ENCODE peak calls at places on chromosomes 16 and 17, in four cellular contexts. One of them, this sample, is unnamed.

GRCh38 chr16:69771651-69771967 is 9.5 kb downstream of the WWP2 start:
- DNase-seq in HCT116: no peak
- DNase-seq in fibroblast of lung: no peak
- DNase-seq in BE2C: no peak
- DNase-seq in this sample: no peak

GRCh38 chr16:88303890-88304819 is 78.6 kb upstream of the ZNF469 start:
- DNase-seq in BE2C: no peak
- DNase-seq in fibroblast of lung: peak; percentile 98
- DNase-seq in HCT116: no peak
- DNase-seq in this sample: peak; percentile 91

GRCh38 chr16:23269248-23270091 is 32.6 kb upstream of the SCNN1B start:
- DNase-seq in fibroblast of lung: no peak
- DNase-seq in HCT116: peak; percentile 28
- DNase-seq in BE2C: no peak
- DNase-seq in this sample: no peak

GRCh38 chr16:47884131-47884725 is 271.6 kb downstream of the ABCC12 start:
- DNase-seq in BE2C: no peak
- DNase-seq in HCT116: no peak
- DNase-seq in fibroblast of lung: no peak
- DNase-seq in this sample: no peak

GRCh38 chr17:77436481-77436880 is 295.7 kb downstream of the SEC14L1 start:
- DNase-seq in HCT116: no peak
- DNase-seq in fibroblast of lung: no peak
- DNase-seq in BE2C: no peak
- DNase-seq in this sample: no peak

GRCh38 chr16:74760007-74760767 is 14.4 kb downstream of the FA2H start:
- DNase-seq in BE2C: no peak
- DNase-seq in fibroblast of lung: peak; percentile 23
- DNase-seq in HCT116: no peak
- DNase-seq in this sample: no peak

GRCh38 chr17:69761011-69761410 is 314.0 kb upstream of the KCNJ16 start:
- DNase-seq in HCT116: no peak
- DNase-seq in BE2C: no peak
- DNase-seq in fibroblast of lung: peak; percentile 45
- DNase-seq in this sample: peak; percentile 32

GRCh38 chr17:2054262-2054739 is 602 bp upstream of the HIC1 start:
- DNase-seq in fibroblast of lung: peak; percentile 80
- DNase-seq in HCT116: no peak
- DNase-seq in BE2C: peak; percentile 39
- DNase-seq in this sample: no peak

GRCh38 chr17:21460358-21460757 is 84.2 kb downstream of the KCNJ12 start:
- DNase-seq in BE2C: no peak
- DNase-seq in HCT116: no peak
- DNase-seq in fibroblast of lung: peak; percentile 7
- DNase-seq in this sample: no peak

GRCh38 chr17:62656446-62656845 is 29.0 kb downstream of the MRC2 start:
- DNase-seq in BE2C: no peak
- DNase-seq in fibroblast of lung: no peak
- DNase-seq in HCT116: no peak
- DNase-seq in this sample: no peak

GRCh38 chr17:17750881-17751280 is 69.6 kb downstream of the RAI1 start:
- DNase-seq in BE2C: no peak
- DNase-seq in fibroblast of lung: no peak
- DNase-seq in HCT116: no peak
- DNase-seq in this sample: no peak

GRCh38 chr16:15435216-15435864 is 952 bp downstream of the BMERB1 start:
- DNase-seq in fibroblast of lung: no peak
- DNase-seq in HCT116: no peak
- DNase-seq in BE2C: no peak
- DNase-seq in this sample: no peak

GRCh38 chr17:17950347-17950746 is 21.9 kb downstream of the TOM1L2 start:
- DNase-seq in HCT116: no peak
- DNase-seq in BE2C: no peak
- DNase-seq in fibroblast of lung: no peak
- DNase-seq in this sample: no peak

GRCh38 chr17:72123496-72123963 is 2.7 kb downstream of the SOX9 start:
- DNase-seq in fibroblast of lung: peak; percentile 25
- DNase-seq in HCT116: no peak
- DNase-seq in BE2C: no peak
- DNase-seq in this sample: no peak

GRCh38 chr17:81397314-81398169 is 2.3 kb downstream of the BAHCC1 start:
- DNase-seq in fibroblast of lung: peak; percentile 67
- DNase-seq in HCT116: no peak
- DNase-seq in BE2C: peak; percentile 78
- DNase-seq in this sample: peak; percentile 90

GRCh38 chr17:82034371-82035011 is 3.0 kb downstream of the DCXR start:
- DNase-seq in HCT116: peak; percentile 55
- DNase-seq in BE2C: no peak
- DNase-seq in fibroblast of lung: no peak
- DNase-seq in this sample: no peak

GRCh38 chr17:1104222-1104621 is 75.6 kb downstream of the ABR start:
- DNase-seq in HCT116: no peak
- DNase-seq in fibroblast of lung: no peak
- DNase-seq in BE2C: no peak
- DNase-seq in this sample: no peak

GRCh38 chr17:13869301-13869700 is 200.0 kb upstream of the COX10 start:
- DNase-seq in BE2C: no peak
- DNase-seq in fibroblast of lung: peak; percentile 54
- DNase-seq in HCT116: no peak
- DNase-seq in this sample: no peak

GRCh38 chr17:40511136-40511535 is 9.7 kb upstream of the TNS4 start:
- DNase-seq in fibroblast of lung: no peak
- DNase-seq in BE2C: no peak
- DNase-seq in HCT116: no peak
- DNase-seq in this sample: no peak

GRCh38 chr17:82782657-82783207 is 30.9 kb downstream of the TBCD start:
- DNase-seq in fibroblast of lung: no peak
- DNase-seq in HCT116: no peak
- DNase-seq in BE2C: no peak
- DNase-seq in this sample: no peak

GRCh38 chr16:48918520-48919258 is 308.7 kb upstream of the N4BP1 start:
- DNase-seq in HCT116: peak; percentile 33
- DNase-seq in fibroblast of lung: no peak
- DNase-seq in BE2C: no peak
- DNase-seq in this sample: peak; percentile 54

GRCh38 chr16:6297666-6298435 is 1034.8 kb upstream of the RBFOX1 start:
- DNase-seq in BE2C: no peak
- DNase-seq in HCT116: no peak
- DNase-seq in fibroblast of lung: no peak
- DNase-seq in this sample: no peak

GRCh38 chr17:9003355-9004131 is 17.8 kb upstream of the NTN1 start:
- DNase-seq in fibroblast of lung: no peak
- DNase-seq in HCT116: no peak
- DNase-seq in BE2C: no peak
- DNase-seq in this sample: no peak

GRCh38 chr17:67229109-67229991 is 15.6 kb downstream of the HELZ start:
- DNase-seq in BE2C: no peak
- DNase-seq in HCT116: no peak
- DNase-seq in fibroblast of lung: no peak
- DNase-seq in this sample: no peak

GRCh38 chr17:80198144-80198661 is 21.9 kb downstream of the SGSH start:
- DNase-seq in HCT116: no peak
- DNase-seq in BE2C: no peak
- DNase-seq in fibroblast of lung: no peak
- DNase-seq in this sample: no peak

GRCh38 chr17:35245196-35245486 is 2.3 kb downstream of the SLFN5 start:
- DNase-seq in BE2C: no peak
- DNase-seq in HCT116: peak; percentile 68
- DNase-seq in fibroblast of lung: peak; percentile 91
- DNase-seq in this sample: peak; percentile 68

GRCh38 chr16:10988164-10988803 is 43.9 kb downstream of the CLEC16A start:
- DNase-seq in fibroblast of lung: no peak
- DNase-seq in HCT116: no peak
- DNase-seq in BE2C: peak; percentile 21
- DNase-seq in this sample: no peak

GRCh38 chr16:89408315-89408714 is 82.0 kb downstream of the ANKRD11 start:
- DNase-seq in HCT116: no peak
- DNase-seq in fibroblast of lung: no peak
- DNase-seq in BE2C: no peak
- DNase-seq in this sample: no peak

GRCh38 chr17:45311762-45312476 is 4.9 kb downstream of the MAP3K14 start:
- DNase-seq in HCT116: peak; percentile 82
- DNase-seq in BE2C: peak; percentile 33
- DNase-seq in fibroblast of lung: peak; percentile 77
- DNase-seq in this sample: no peak

GRCh38 chr17:66354981-66355380 is 52.6 kb downstream of the PRKCA start:
- DNase-seq in fibroblast of lung: peak; percentile 64
- DNase-seq in HCT116: no peak
- DNase-seq in BE2C: no peak
- DNase-seq in this sample: no peak

GRCh38 chr17:21452377-21453143 is 76.4 kb downstream of the KCNJ12 start:
- DNase-seq in HCT116: peak; percentile 33
- DNase-seq in fibroblast of lung: peak; percentile 68
- DNase-seq in BE2C: no peak
- DNase-seq in this sample: no peak

GRCh38 chr17:31566247-31566991 is 174.9 kb downstream of the RAB11FIP4 start:
- DNase-seq in BE2C: no peak
- DNase-seq in HCT116: no peak
- DNase-seq in fibroblast of lung: no peak
- DNase-seq in this sample: no peak

GRCh38 chr16:50974438-50975036 is 176.5 kb downstream of the SALL1 start:
- DNase-seq in HCT116: no peak
- DNase-seq in fibroblast of lung: no peak
- DNase-seq in BE2C: no peak
- DNase-seq in this sample: no peak

GRCh38 chr17:81160747-81161453 is 4.4 kb upstream of the PVALEF start:
- DNase-seq in fibroblast of lung: no peak
- DNase-seq in BE2C: peak; percentile 18
- DNase-seq in HCT116: no peak
- DNase-seq in this sample: no peak

GRCh38 chr16:29290631-29291247 is 115.8 kb downstream of the NPIPB11 start:
- DNase-seq in fibroblast of lung: peak; percentile 89
- DNase-seq in BE2C: peak; percentile 77
- DNase-seq in HCT116: peak; percentile 81
- DNase-seq in this sample: peak; percentile 97
- H3K4me1 ChIP-seq in fibroblast of lung: peaks cover 18% of the 10 kb centered on the region
- H3K4me1 ChIP-seq in BE2C: peaks cover 20% of the 10 kb centered on the region
- H3K4me1 ChIP-seq in HCT116: peaks cover 18% of the 10 kb centered on the region
- H3K4me1 ChIP-seq in this sample: peaks cover 25% of the 10 kb centered on the region

DNA sequence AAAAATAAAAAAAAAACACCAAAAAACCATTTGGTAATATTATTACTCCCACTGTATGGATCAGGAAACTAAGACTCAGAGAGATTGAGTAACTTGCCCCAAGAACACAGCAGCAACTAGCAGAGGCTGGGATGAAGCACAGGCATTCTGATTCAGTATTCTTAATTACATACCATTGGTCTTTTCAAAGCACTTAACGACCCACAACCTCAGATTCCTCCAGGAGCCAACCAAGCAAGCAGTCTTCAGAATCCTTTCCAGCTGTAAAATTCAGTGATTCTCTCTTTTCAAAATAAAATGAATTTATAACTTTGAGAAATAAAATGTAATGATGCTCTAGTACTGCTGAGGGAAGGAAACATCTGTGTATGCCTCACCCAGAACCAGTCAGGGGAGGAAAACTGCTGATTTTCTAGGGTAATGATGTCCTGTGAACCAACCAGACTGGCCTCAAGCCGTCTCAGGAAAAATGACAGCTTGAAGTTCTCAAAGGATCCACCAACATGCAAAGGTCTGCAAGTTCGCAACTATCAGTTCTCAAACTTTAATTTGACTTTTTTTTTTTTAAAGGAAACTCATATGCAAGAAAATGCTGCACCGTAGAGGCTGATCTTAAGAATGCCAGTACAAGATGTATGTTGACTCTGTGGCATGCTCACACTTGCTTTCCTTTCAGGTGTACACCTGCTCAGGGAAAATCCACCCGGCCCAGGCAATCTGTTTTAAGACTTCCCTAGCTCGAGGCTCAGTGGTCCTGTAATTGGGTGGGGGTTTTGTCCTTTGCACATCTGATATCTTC is 9.0 kb downstream of the CUEDC1 start:
- DNase-seq in HCT116: no peak
- DNase-seq in fibroblast of lung: peak; percentile 70
- DNase-seq in BE2C: no peak
- DNase-seq in this sample: peak; percentile 53
- H3K4me3 ChIP-seq in HCT116: peak overlapping the region; percentile 48
- H3K4me3 ChIP-seq in fibroblast of lung: peak overlapping the region; percentile 32
- H3K4me3 ChIP-seq in BE2C: no peak overlapping the region
- H3K4me3 ChIP-seq in this sample: peak overlapping the region; percentile 23

DNA sequence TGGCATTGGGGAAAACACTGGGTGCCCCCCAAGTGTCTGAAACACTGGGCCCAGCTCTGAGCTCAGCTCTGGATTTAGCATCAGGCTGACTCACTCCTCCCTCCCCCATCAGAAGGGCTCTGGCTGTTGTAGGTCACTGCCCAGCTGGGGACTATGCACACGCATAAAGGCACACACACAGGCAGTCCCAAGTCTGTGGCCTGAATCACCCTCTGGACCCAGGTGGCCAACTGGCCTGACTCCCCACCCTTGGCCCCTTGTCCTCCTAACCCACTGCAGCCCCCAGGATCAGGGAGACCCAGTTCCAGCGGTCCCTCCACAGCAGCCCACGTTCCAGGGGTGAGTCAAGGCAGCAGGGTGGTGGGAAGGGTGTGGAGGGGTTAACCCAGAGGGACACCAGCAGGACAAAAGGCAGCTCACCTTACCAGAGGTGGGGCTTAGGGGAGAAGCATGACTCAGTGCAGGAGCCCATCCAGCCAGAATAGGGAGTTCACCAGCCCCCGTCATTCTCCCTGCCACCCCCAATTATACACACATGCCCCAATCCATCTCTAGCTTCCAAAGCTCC is 47.0 kb downstream of the MYO18A start:
- DNase-seq in BE2C: no peak
- DNase-seq in fibroblast of lung: peak; percentile 85
- DNase-seq in HCT116: no peak
- DNase-seq in this sample: no peak
- H3K4me1 ChIP-seq in BE2C: no peaks in the 10 kb centered on the region
- H3K4me1 ChIP-seq in fibroblast of lung: peaks cover 35% of the 10 kb centered on the region
- H3K4me1 ChIP-seq in HCT116: peaks cover 62% of the 10 kb centered on the region
- H3K4me1 ChIP-seq in this sample: peaks cover 21% of the 10 kb centered on the region

DNA sequence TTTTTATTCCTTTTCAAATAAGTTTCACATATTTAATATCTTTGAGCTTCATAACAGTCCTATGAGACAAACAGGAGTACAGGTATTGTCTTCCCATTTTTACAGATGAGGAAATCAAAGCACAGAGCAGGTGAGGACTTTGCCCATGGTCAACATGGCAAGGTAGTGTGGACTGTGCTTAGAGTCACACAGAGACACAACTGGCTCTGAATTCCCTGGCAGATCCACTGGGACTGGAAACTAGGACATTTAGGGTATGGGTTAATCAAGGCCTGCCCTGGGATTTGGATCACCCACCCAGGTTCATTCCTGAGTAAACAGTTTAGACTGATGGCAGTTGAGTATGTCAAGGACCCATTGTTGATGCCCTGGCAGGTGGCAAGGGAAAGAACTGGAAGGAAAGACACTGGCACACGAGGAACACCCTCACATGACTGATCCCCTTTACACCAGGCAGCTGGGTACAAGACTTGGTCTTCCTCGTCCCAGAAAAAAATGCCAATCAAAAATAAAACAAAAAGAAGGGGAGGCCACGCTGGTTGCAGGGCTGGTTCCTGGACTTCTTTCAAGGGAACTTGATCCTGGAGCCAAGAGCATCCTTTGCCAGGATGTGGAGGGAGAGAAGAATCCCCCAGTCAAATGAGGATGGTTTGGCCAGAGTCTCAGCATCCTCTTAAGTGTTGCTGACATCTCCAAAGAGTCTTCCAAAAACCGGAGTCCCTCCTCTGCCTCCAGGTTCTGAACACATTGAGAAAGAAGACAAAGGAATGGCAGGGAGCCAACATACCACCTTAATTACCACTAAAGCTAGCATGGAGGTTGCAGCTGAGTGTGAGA is 34.9 kb downstream of the CHD9 start:
- DNase-seq in fibroblast of lung: peak; percentile 57
- DNase-seq in HCT116: no peak
- DNase-seq in BE2C: no peak
- DNase-seq in this sample: no peak
- H3K4me3 ChIP-seq in fibroblast of lung: no peak overlapping the region
- H3K4me3 ChIP-seq in HCT116: no peak overlapping the region
- H3K4me3 ChIP-seq in BE2C: no peak overlapping the region
- H3K4me3 ChIP-seq in this sample: no peak overlapping the region